ENCODE peak calls at places on chromosomes 4 and X, in five cellular contexts. One of them, this sample, is unnamed.

GRCh38 chr4:152976466-152976761 is 40.3 kb downstream of the FHDC1 start:
- DNase-seq in breast epithelium: no peak
- DNase-seq in right lobe of liver: no peak
- DNase-seq in CD4-positive, alpha-beta T cell: no peak
- DNase-seq in HFF-Myc: no peak
- DNase-seq in this sample: no peak

GRCh38 chr4:48315728-48316630 is 25.4 kb upstream of the SLAIN2 start:
- DNase-seq in breast epithelium: no peak
- DNase-seq in right lobe of liver: no peak
- DNase-seq in CD4-positive, alpha-beta T cell: no peak
- DNase-seq in HFF-Myc: no peak
- DNase-seq in this sample: no peak

GRCh38 chr4:84932462-84932861 is 34.0 kb downstream of the WDFY3 start:
- DNase-seq in breast epithelium: no peak
- DNase-seq in right lobe of liver: no peak
- DNase-seq in CD4-positive, alpha-beta T cell: no peak
- DNase-seq in HFF-Myc: no peak
- DNase-seq in this sample: no peak

GRCh38 chr4:153067376-153067775 is 131.3 kb downstream of the FHDC1 start:
- DNase-seq in breast epithelium: no peak
- DNase-seq in right lobe of liver: no peak
- DNase-seq in CD4-positive, alpha-beta T cell: no peak
- DNase-seq in HFF-Myc: peak
- DNase-seq in this sample: no peak

GRCh38 chr4:138678985-138679746 is 336.4 kb upstream of the NOCT start:
- DNase-seq in breast epithelium: peak
- DNase-seq in right lobe of liver: no peak
- DNase-seq in CD4-positive, alpha-beta T cell: no peak
- DNase-seq in HFF-Myc: no peak
- DNase-seq in this sample: no peak

GRCh38 chr4:52103314-52103713 is 52.2 kb downstream of the SPATA18 start:
- DNase-seq in breast epithelium: no peak
- DNase-seq in right lobe of liver: no peak
- DNase-seq in CD4-positive, alpha-beta T cell: no peak
- DNase-seq in HFF-Myc: no peak
- DNase-seq in this sample: no peak

GRCh38 chr4:39331191-39331590 is 35.0 kb downstream of the RFC1 start:
- DNase-seq in breast epithelium: no peak
- DNase-seq in right lobe of liver: no peak
- DNase-seq in CD4-positive, alpha-beta T cell: no peak
- DNase-seq in HFF-Myc: no peak
- DNase-seq in this sample: no peak

GRCh38 chr4:185296665-185297460 is 87.5 kb downstream of the SNX25 start:
- DNase-seq in breast epithelium: no peak
- DNase-seq in right lobe of liver: no peak
- DNase-seq in CD4-positive, alpha-beta T cell: no peak
- DNase-seq in HFF-Myc: no peak
- DNase-seq in this sample: no peak

GRCh38 chr4:157271166-157271869 is 50.8 kb downstream of the GRIA2 start:
- DNase-seq in breast epithelium: no peak
- DNase-seq in right lobe of liver: no peak
- DNase-seq in CD4-positive, alpha-beta T cell: no peak
- DNase-seq in HFF-Myc: no peak
- DNase-seq in this sample: no peak

GRCh38 chrX:16834811-16835210 is 35.4 kb downstream of the RBBP7 start:
- DNase-seq in breast epithelium: no peak
- DNase-seq in right lobe of liver: no peak
- DNase-seq in CD4-positive, alpha-beta T cell: no peak
- DNase-seq in HFF-Myc: no peak
- DNase-seq in this sample: no peak

GRCh38 chr4:114599231-114600065 is 841 bp downstream of the UGT8 start:
- DNase-seq in breast epithelium: no peak
- DNase-seq in right lobe of liver: no peak
- DNase-seq in CD4-positive, alpha-beta T cell: no peak
- DNase-seq in HFF-Myc: no peak
- DNase-seq in this sample: no peak

GRCh38 chrX:130741584-130741983 is 161.4 kb downstream of the ENOX2 start:
- DNase-seq in breast epithelium: no peak
- DNase-seq in right lobe of liver: no peak
- DNase-seq in CD4-positive, alpha-beta T cell: no peak
- DNase-seq in HFF-Myc: no peak
- DNase-seq in this sample: no peak

GRCh38 chr4:70721747-70722146 is at the start of gene RUFY3:
- DNase-seq in breast epithelium: no peak
- DNase-seq in right lobe of liver: no peak
- DNase-seq in CD4-positive, alpha-beta T cell: no peak
- DNase-seq in HFF-Myc: peak
- DNase-seq in this sample: no peak

GRCh38 chr4:16026155-16026761 is 57.6 kb downstream of the PROM1 start:
- DNase-seq in breast epithelium: no peak
- DNase-seq in right lobe of liver: no peak
- DNase-seq in CD4-positive, alpha-beta T cell: no peak
- DNase-seq in HFF-Myc: no peak
- DNase-seq in this sample: no peak

GRCh38 chr4:163679189-163679588 is 184.7 kb downstream of the TMA16 start:
- DNase-seq in breast epithelium: no peak
- DNase-seq in right lobe of liver: no peak
- DNase-seq in CD4-positive, alpha-beta T cell: no peak
- DNase-seq in HFF-Myc: no peak
- DNase-seq in this sample: no peak

GRCh38 chr4:72312032-72312650 is 256.9 kb downstream of the ADAMTS3 start:
- DNase-seq in breast epithelium: peak
- DNase-seq in right lobe of liver: peak
- DNase-seq in CD4-positive, alpha-beta T cell: no peak
- DNase-seq in HFF-Myc: peak
- DNase-seq in this sample: peak

GRCh38 chr4:173919861-173920260 is 363.6 kb downstream of the FBXO8 start:
- DNase-seq in breast epithelium: no peak
- DNase-seq in right lobe of liver: no peak
- DNase-seq in CD4-positive, alpha-beta T cell: no peak
- DNase-seq in HFF-Myc: no peak
- DNase-seq in this sample: no peak

GRCh38 chr4:78058591-78059523 is 1.7 kb downstream of the FRAS1 start:
- DNase-seq in breast epithelium: peak
- DNase-seq in right lobe of liver: peak
- DNase-seq in CD4-positive, alpha-beta T cell: no peak
- DNase-seq in HFF-Myc: peak
- DNase-seq in this sample: peak

GRCh38 chr4:5133933-5134594 is 82.8 kb downstream of the STK32B start:
- DNase-seq in breast epithelium: no peak
- DNase-seq in right lobe of liver: no peak
- DNase-seq in CD4-positive, alpha-beta T cell: no peak
- DNase-seq in HFF-Myc: no peak
- DNase-seq in this sample: no peak

GRCh38 chrX:10537308-10537707 is 83.1 kb downstream of the MID1 start:
- DNase-seq in breast epithelium: no peak
- DNase-seq in right lobe of liver: no peak
- DNase-seq in CD4-positive, alpha-beta T cell: no peak
- DNase-seq in HFF-Myc: no peak
- DNase-seq in this sample: no peak

GRCh38 chrX:67614006-67614405 is 70.2 kb downstream of the AR start:
- DNase-seq in breast epithelium: no peak
- DNase-seq in right lobe of liver: no peak
- DNase-seq in CD4-positive, alpha-beta T cell: no peak
- DNase-seq in HFF-Myc: no peak
- DNase-seq in this sample: no peak

GRCh38 chr4:118158946-118159345 is 124.7 kb downstream of the NDST3 start:
- DNase-seq in breast epithelium: no peak
- DNase-seq in right lobe of liver: no peak
- DNase-seq in CD4-positive, alpha-beta T cell: no peak
- DNase-seq in HFF-Myc: no peak
- DNase-seq in this sample: no peak

GRCh38 chr4:143089847-143090246 is 94.9 kb upstream of the USP38 start:
- DNase-seq in breast epithelium: no peak
- DNase-seq in right lobe of liver: no peak
- DNase-seq in CD4-positive, alpha-beta T cell: no peak
- DNase-seq in HFF-Myc: no peak
- DNase-seq in this sample: no peak

GRCh38 chr4:98446499-98447375 is 185.6 kb downstream of the RAP1GDS1 start:
- DNase-seq in breast epithelium: peak
- DNase-seq in right lobe of liver: no peak
- DNase-seq in CD4-positive, alpha-beta T cell: peak
- DNase-seq in HFF-Myc: no peak
- DNase-seq in this sample: no peak

GRCh38 chrX:24241822-24242648 is 71.8 kb downstream of the SUPT20HL2 start:
- DNase-seq in breast epithelium: no peak
- DNase-seq in right lobe of liver: no peak
- DNase-seq in CD4-positive, alpha-beta T cell: no peak
- DNase-seq in HFF-Myc: no peak
- DNase-seq in this sample: no peak

GRCh38 chr4:75708218-75708691 is 16.1 kb upstream of the USO1 start:
- DNase-seq in breast epithelium: no peak
- DNase-seq in right lobe of liver: no peak
- DNase-seq in CD4-positive, alpha-beta T cell: peak
- DNase-seq in HFF-Myc: no peak
- DNase-seq in this sample: no peak

GRCh38 chr4:187046471-187046870 is 322.8 kb upstream of the FAT1 start:
- DNase-seq in breast epithelium: no peak
- DNase-seq in right lobe of liver: no peak
- DNase-seq in CD4-positive, alpha-beta T cell: no peak
- DNase-seq in HFF-Myc: no peak
- DNase-seq in this sample: no peak

GRCh38 chrX:41022579-41022978 is 62.7 kb upstream of the USP9X start:
- DNase-seq in breast epithelium: no peak
- DNase-seq in right lobe of liver: no peak
- DNase-seq in CD4-positive, alpha-beta T cell: no peak
- DNase-seq in HFF-Myc: no peak
- DNase-seq in this sample: no peak

DNA sequence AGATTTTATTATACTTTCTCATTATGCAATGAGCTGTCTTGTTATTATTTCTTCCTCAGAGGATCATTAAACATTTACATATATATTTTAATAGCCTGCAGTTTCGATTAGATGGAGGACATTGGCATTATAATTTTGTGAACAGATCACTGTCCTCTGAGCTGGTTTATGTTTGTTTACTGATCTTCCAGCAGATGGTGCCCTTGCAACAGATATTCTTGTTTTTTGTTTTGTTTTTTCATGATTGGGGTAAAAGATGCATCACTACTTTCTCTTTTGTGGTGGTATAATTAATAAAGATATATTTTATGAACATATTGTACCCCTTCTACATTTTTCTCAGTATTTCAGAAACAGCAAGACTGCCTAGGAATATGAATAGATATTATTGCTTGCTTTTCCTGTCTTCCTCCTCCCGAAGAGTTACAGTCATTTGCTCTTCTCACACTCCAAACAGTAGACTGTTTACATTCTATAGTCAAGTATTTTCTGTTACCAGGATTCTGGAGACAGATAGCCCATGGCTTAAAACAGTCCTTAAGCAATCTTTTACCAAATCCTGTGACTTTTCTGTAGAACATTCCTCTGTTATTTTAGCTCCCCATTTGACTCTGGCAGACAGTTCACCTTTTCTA is 905.2 kb downstream of the TRAM1L1 start:
- DNase-seq in breast epithelium: no peak
- DNase-seq in right lobe of liver: no peak
- DNase-seq in CD4-positive, alpha-beta T cell: no peak
- DNase-seq in HFF-Myc: no peak
- DNase-seq in this sample: no peak
- TF ChIP-seq CTCF in breast epithelium: no peak
- TF ChIP-seq CTCF in right lobe of liver: peak
- TF ChIP-seq CTCF in CD4-positive, alpha-beta T cell: no peak
- TF ChIP-seq CTCF in HFF-Myc: no peak
- TF ChIP-seq CTCF in this sample: peak

DNA sequence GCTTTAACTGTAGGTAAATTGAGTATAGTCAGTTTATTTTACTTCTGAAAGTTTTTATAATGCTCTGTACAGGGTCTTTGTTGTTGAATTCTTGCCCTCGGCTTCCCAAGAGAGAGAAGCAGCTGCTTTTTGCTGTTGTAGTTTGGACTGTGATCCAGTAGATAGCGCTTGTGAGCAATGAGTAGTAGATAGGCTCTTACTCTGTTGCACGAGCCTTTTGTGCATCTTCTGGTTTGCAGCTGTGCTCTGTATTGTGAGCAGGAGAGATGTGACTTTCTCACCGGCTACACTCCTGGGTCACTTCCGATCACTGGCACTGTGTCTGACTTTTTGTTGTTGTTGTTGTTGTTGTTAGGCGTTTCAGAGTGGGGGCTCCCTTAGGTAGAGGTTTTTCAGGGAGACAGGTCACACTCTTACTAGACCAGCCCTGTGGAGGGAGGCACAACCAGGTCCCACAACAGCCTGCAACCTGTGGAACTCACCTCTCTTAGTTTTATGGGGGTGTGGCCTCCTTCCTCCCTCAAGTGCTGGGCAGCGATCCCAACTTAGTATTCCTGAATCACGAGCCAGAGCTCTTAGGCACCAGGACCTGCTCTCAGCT is 822.1 kb upstream of the GALNTL6 start:
- DNase-seq in breast epithelium: no peak
- DNase-seq in right lobe of liver: no peak
- DNase-seq in CD4-positive, alpha-beta T cell: no peak
- DNase-seq in HFF-Myc: no peak
- DNase-seq in this sample: no peak
- TF ChIP-seq CTCF in breast epithelium: no peak
- TF ChIP-seq CTCF in right lobe of liver: peak
- TF ChIP-seq CTCF in CD4-positive, alpha-beta T cell: no peak
- TF ChIP-seq CTCF in HFF-Myc: no peak
- TF ChIP-seq CTCF in this sample: peak

DNA sequence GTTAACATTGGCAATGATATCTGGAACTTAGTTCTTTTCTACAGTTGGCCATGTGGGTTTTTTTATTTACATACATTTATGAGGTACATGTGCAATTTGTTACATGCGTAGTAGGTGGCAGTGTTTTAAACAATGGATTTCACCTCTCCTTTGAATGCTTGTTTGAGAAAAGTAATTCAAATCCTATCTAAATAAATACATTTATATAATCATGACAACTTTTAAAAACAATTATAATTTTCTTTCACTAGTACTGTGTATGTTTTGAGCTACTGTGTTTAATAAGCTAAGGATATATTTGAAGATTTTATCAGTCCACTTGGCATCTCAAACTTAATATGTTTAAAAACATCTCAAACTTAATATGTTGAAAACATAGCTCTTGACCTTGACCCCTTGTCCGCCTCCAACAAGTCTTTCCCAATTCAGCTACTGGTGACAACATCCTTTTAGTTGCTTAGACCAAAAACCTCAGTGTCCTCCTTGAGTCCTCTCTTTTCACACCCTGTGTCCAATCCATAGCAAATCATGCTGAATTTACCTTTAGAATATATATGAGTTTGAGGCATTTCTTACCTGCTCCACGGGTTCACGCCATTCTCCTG is 14.5 kb downstream of the GUCY1B1 start:
- DNase-seq in breast epithelium: no peak
- DNase-seq in right lobe of liver: no peak
- DNase-seq in CD4-positive, alpha-beta T cell: no peak
- DNase-seq in HFF-Myc: no peak
- DNase-seq in this sample: no peak
- TF ChIP-seq CTCF in breast epithelium: no peak
- TF ChIP-seq CTCF in right lobe of liver: no peak
- TF ChIP-seq CTCF in CD4-positive, alpha-beta T cell: no peak
- TF ChIP-seq CTCF in HFF-Myc: no peak
- TF ChIP-seq CTCF in this sample: no peak

DNA sequence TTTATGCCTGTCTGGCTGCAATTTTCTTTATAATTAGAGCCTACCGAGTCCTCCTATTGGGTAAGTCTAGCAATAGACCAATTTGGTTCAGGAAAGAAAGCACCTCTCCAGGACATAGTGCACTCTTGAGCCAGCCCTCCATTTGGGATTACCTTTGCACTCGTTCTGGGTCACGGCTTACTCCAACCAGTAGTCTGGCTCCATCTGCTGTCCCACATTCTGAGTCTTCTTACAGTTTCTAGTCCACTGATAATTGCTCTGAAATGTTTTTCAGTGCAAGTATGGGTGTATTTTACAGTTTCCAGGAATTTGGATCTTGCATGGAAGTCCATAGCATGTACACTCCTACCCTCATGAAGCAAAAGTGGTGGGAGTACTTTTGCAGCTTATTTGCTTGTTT is 34.8 kb upstream of the USP51 start:
- DNase-seq in breast epithelium: no peak
- DNase-seq in right lobe of liver: no peak
- DNase-seq in CD4-positive, alpha-beta T cell: no peak
- DNase-seq in HFF-Myc: no peak
- DNase-seq in this sample: no peak
- TF ChIP-seq CTCF in breast epithelium: no peak
- TF ChIP-seq CTCF in right lobe of liver: no peak
- TF ChIP-seq CTCF in CD4-positive, alpha-beta T cell: no peak
- TF ChIP-seq CTCF in HFF-Myc: no peak
- TF ChIP-seq CTCF in this sample: peak